ENCODE peak calls at places on chromosomes 3 and 15, in five cellular contexts. E is T-helper 1 cell, V is AG09309, Q is GM04503, G is memory B cell. D is an unnamed sample.

GRCh38 chr3:72340056-72340455 is 508.2 kb downstream of the SHQ1 start:
- DNase-seq in E (no peak), V (no peak), Q (no peak), G (no peak), D (no peak)

GRCh38 chr3:128804017-128804816 is 75.2 kb upstream of the ACAD9 start:
- DNase-seq in E (no peak), V (no peak), Q (no peak), G (peak), D (no peak)

GRCh38 chr15:94229591-94230365 is 1.6 kb upstream of the MCTP2 start:
- DNase-seq in E (peak), V (no peak), Q (no peak), G (peak), D (no peak)

GRCh38 chr3:133276594-133276993 is 123.3 kb upstream of the BFSP2 start:
- DNase-seq in E (no peak), V (no peak), Q (no peak), G (no peak), D (no peak)

GRCh38 chr3:100003609-100004503 is 110.4 kb downstream of the FILIP1L start:
- DNase-seq in E (no peak), V (no peak), Q (no peak), G (no peak), D (no peak)

GRCh38 chr15:75590239-75590638 is 11.1 kb upstream of the PTPN9 start:
- DNase-seq in E (no peak), V (no peak), Q (no peak), G (no peak), D (no peak)

GRCh38 chr15:99414755-99415731 is 150.7 kb upstream of the MEF2A start:
- DNase-seq in E (no peak), V (no peak), Q (no peak), G (no peak), D (no peak)

GRCh38 chr3:10703875-10704274 is 112.2 kb upstream of the SLC6A11 start:
- DNase-seq in E (no peak), V (no peak), Q (peak), G (no peak), D (no peak)

GRCh38 chr3:146342971-146343370 is 92.1 kb upstream of the PLSCR4 start:
- DNase-seq in E (no peak), V (peak), Q (peak), G (no peak), D (no peak)

GRCh38 chr15:80934761-80935221 is 54.8 kb downstream of the MESD start:
- DNase-seq in E (no peak), V (no peak), Q (no peak), G (no peak), D (no peak)

GRCh38 chr3:195040773-195041520 is 230.0 kb downstream of the XXYLT1 start:
- DNase-seq in E (no peak), V (no peak), Q (no peak), G (no peak), D (no peak)

GRCh38 chr3:59240856-59241255 is 191.0 kb upstream of the CFAP20DC start:
- DNase-seq in E (no peak), V (no peak), Q (no peak), G (no peak), D (no peak)

GRCh38 chr3:45682311-45682710 is 6.9 kb upstream of the SACM1L start:
- DNase-seq in E (no peak), V (no peak), Q (no peak), G (no peak), D (no peak)

GRCh38 chr3:10263549-10264363 is 15.5 kb downstream of the TATDN2 start:
- DNase-seq in E (peak), V (no peak), Q (no peak), G (peak), D (peak)

GRCh38 chr3:78887608-78888011 is 880.2 kb downstream of the ROBO1 start:
- DNase-seq in E (no peak), V (no peak), Q (no peak), G (no peak), D (no peak)